ENCODE peak calls at places on chromosomes 6 and 20, in nine cellular contexts. M, G, N, B, E, R, S, D and O are unnamed samples.

GRCh38 chr6:90421656-90422055 is 125.0 kb upstream of the BACH2 start:
- DNase-seq in N (no peak), B (no peak), S (no peak), E (no peak), M (no peak), D (no peak), R (no peak), G (no peak), O (no peak)

GRCh38 chr20:62214067-62214466 is 6.0 kb downstream of the HRH3 start:
- DNase-seq in S (no peak), N (no peak), R (no peak), B (no peak), E (no peak), M (no peak), D (no peak), G (no peak), O (no peak)

GRCh38 chr6:135012764-135013163 is 41.9 kb downstream of the HBS1L start:
- DNase-seq in G (peak), D (peak), E (peak), R (no peak), N (no peak), B (no peak), S (no peak), M (no peak), O (peak)

GRCh38 chr6:15066433-15067337 is 179.2 kb upstream of the JARID2 start:
- DNase-seq in D (peak), E (peak), R (no peak), S (no peak), G (peak), B (peak), M (no peak), N (no peak), O (peak)

GRCh38 chr6:136226027-136226673 is 24.0 kb downstream of the MTFR2 start:
- DNase-seq in E (peak), M (peak), D (peak), G (peak), N (no peak), S (peak), B (peak), R (peak), O (peak)

GRCh38 chr20:53949319-53949839 is 121.0 kb downstream of the BCAS1 start:
- DNase-seq in D (peak), M (no peak), S (peak), R (peak), E (peak), B (peak), G (peak), N (no peak), O (peak)

GRCh38 chr6:146850238-146850896 is 251.6 kb downstream of the ADGB start:
- DNase-seq in R (peak), M (no peak), N (no peak), S (no peak), G (peak), E (peak), B (peak), D (peak), O (peak)

GRCh38 chr6:135299256-135299655 is 118.1 kb downstream of the MYB start:
- DNase-seq in G (peak), B (peak), S (no peak), N (no peak), D (peak), R (no peak), E (no peak), M (no peak), O (peak)

GRCh38 chr6:42450314-42451145 is 1.2 kb downstream of the TRERF1 start:
- DNase-seq in N (no peak), G (no peak), S (no peak), D (peak), M (no peak), B (no peak), E (peak), R (peak), O (peak)

GRCh38 chr6:41707565-41708200 is 27.7 kb downstream of the TFEB start:
- DNase-seq in D (no peak), R (peak), S (no peak), B (no peak), M (no peak), G (no peak), N (no peak), E (no peak), O (no peak)

GRCh38 chr20:59993736-59994484 is 35.7 kb downstream of the CDH26 start:
- DNase-seq in B (no peak), G (no peak), S (no peak), M (no peak), D (no peak), R (no peak), N (no peak), E (no peak), O (no peak)

GRCh38 chr6:73696990-73697651 is 1.1 kb downstream of the CD109 start:
- DNase-seq in E (peak), G (no peak), B (peak), N (no peak), M (no peak), S (no peak), D (no peak), R (no peak), O (peak)

GRCh38 chr6:112649853-112650252 is 302.7 kb downstream of the RFPL4B start:
- DNase-seq in B (no peak), S (no peak), R (no peak), G (no peak), D (no peak), N (no peak), E (no peak), M (no peak), O (no peak)